ENCODE peak calls at places on chromosomes 3 and 15, in six cellular contexts. I is activated T-helper 9 cell treated with anti-CD3 and anti-CD28 coated beads, Interleukin-2, amount 50 U/mL, for 16 hours; O is AG04450; J is T-helper 1 cell; G is activated T-cell treated with anti-CD3 and anti-CD28 coated beads, Interleukin-2, amount 50 U/mL, for 24 hours; S is AG20443. X is an unnamed sample.

GRCh38 chr15:98767692-98768091 is 119.4 kb downstream of the IGF1R start:
- DNase-seq in I (no peak), O (no peak), J (no peak), G (no peak), S (no peak), X (no peak)

GRCh38 chr3:45654344-45654934 is 34.8 kb upstream of the SACM1L start:
- DNase-seq in I (no peak), O (no peak), J (no peak), G (no peak), S (no peak), X (no peak)

GRCh38 chr15:36888018-36888992 is 212.0 kb downstream of the MEIS2 start:
- DNase-seq in I (no peak), O (no peak), J (no peak), G (no peak), S (peak; percentile 45), X (no peak)

GRCh38 chr3:157475921-157476395 is 27.3 kb downstream of the VEPH1 start:
- DNase-seq in I (no peak), O (peak; percentile 45), J (no peak), G (no peak), S (no peak), X (no peak)

GRCh38 chr3:10204921-10205320 is 40.2 kb downstream of the IRAK2 start:
- DNase-seq in I (no peak), O (no peak), J (no peak), G (no peak), S (no peak), X (peak; percentile 25)

GRCh38 chr3:10160346-10160745 is 4.4 kb upstream of the IRAK2 start:
- DNase-seq in I (no peak), O (no peak), J (no peak), G (no peak), S (peak; percentile 19), X (no peak)

GRCh38 chr3:67647390-67647878 is 7.0 kb downstream of the SUCLG2 start:
- DNase-seq in I (no peak), O (peak; percentile 91), J (no peak), G (no peak), S (peak; percentile 87), X (peak; percentile 65)

GRCh38 chr3:169122407-169122806 is 541.1 kb downstream of the MECOM start:
- DNase-seq in I (no peak), O (no peak), J (no peak), G (no peak), S (no peak), X (no peak)

GRCh38 chr3:14913071-14913925 is 34.1 kb upstream of the NR2C2 start:
- DNase-seq in I (no peak), O (no peak), J (no peak), G (no peak), S (no peak), X (no peak)

GRCh38 chr15:72237286-72238224 is 6.6 kb upstream of the PKM start:
- DNase-seq in I (peak; percentile 56), O (peak; percentile 93), J (no peak), G (peak; percentile 74), S (peak; percentile 96), X (peak; percentile 91)

GRCh38 chr3:161946443-161946960 is 449.9 kb downstream of the OTOL1 start:
- DNase-seq in I (no peak), O (no peak), J (no peak), G (no peak), S (no peak), X (no peak)

GRCh38 chr15:31974855-31975421 is 55.4 kb upstream of the CHRNA7 start:
- DNase-seq in I (no peak), O (no peak), J (peak; percentile 7), G (peak; percentile 42), S (peak; percentile 40), X (peak; percentile 11)

GRCh38 chr15:78415284-78415683 is 22.7 kb upstream of the IREB2 start:
- DNase-seq in I (no peak), O (no peak), J (no peak), G (no peak), S (peak; percentile 20), X (peak; percentile 17)

GRCh38 chr3:188683032-188683491 is 488.7 kb upstream of the TPRG1 start:
- DNase-seq in I (no peak), O (peak; percentile 83), J (no peak), G (no peak), S (peak; percentile 59), X (peak; percentile 47)

GRCh38 chr3:125194849-125195601 is 17.5 kb downstream of the SLC12A8 start:
- DNase-seq in I (no peak), O (peak; percentile 92), J (no peak), G (no peak), S (peak; percentile 77), X (no peak)

GRCh38 chr15:95129589-95129988 is 898.2 kb downstream of the MCTP2 start:
- DNase-seq in I (no peak), O (peak; percentile 46), J (no peak), G (no peak), S (peak; percentile 39), X (no peak)

GRCh38 chr3:53795176-53795575 is 51.0 kb downstream of the CHDH start:
- DNase-seq in I (no peak), O (no peak), J (no peak), G (no peak), S (no peak), X (no peak)

GRCh38 chr3:69105320-69105719 is 17.1 kb downstream of the LMOD3 start:
- DNase-seq in I (no peak), O (no peak), J (no peak), G (no peak), S (no peak), X (no peak)

GRCh38 chr3:190116551-190117067 is 4.1 kb downstream of the P3H2 start:
- DNase-seq in I (no peak), O (no peak), J (no peak), G (no peak), S (peak; percentile 17), X (peak; percentile 38)

GRCh38 chr3:55686720-55687254 is 199.7 kb upstream of the WNT5A start:
- DNase-seq in I (no peak), O (no peak), J (no peak), G (no peak), S (peak; percentile 52), X (no peak)

GRCh38 chr3:55412580-55412979 is 74.5 kb downstream of the WNT5A start:
- DNase-seq in I (no peak), O (no peak), J (no peak), G (no peak), S (no peak), X (no peak)

GRCh38 chr3:44416031-44417030 is 61.1 kb downstream of the ZNF445 start:
- DNase-seq in I (no peak), O (no peak), J (no peak), G (no peak), S (no peak), X (no peak)

GRCh38 chr3:151384741-151385174 is at the start of gene P2RY12:
- DNase-seq in I (no peak), O (no peak), J (no peak), G (no peak), S (no peak), X (no peak)

GRCh38 chr3:30544811-30545210 is 61.6 kb upstream of the TGFBR2 start:
- DNase-seq in I (no peak), O (peak; percentile 43), J (no peak), G (no peak), S (peak; percentile 66), X (peak; percentile 32)

GRCh38 chr3:19065027-19065426 is 83.3 kb upstream of the KCNH8 start:
- DNase-seq in I (no peak), O (no peak), J (no peak), G (no peak), S (no peak), X (no peak)

GRCh38 chr3:123688241-123688747 is 103.4 kb upstream of the HACD2 start:
- DNase-seq in I (no peak), O (peak; percentile 69), J (no peak), G (no peak), S (peak; percentile 94), X (peak; percentile 98)

GRCh38 chr3:38843898-38844297 is 27.9 kb upstream of the SCN10A start:
- DNase-seq in I (no peak), O (peak; percentile 29), J (no peak), G (no peak), S (peak; percentile 59), X (no peak)

GRCh38 chr3:69985266-69985665 is 14.3 kb upstream of the SAMMSON start:
- DNase-seq in I (no peak), O (no peak), J (no peak), G (no peak), S (no peak), X (no peak)

GRCh38 chr15:74897300-74897701 is 7.5 kb downstream of the MPI start:
- DNase-seq in I (no peak), O (no peak), J (no peak), G (no peak), S (no peak), X (no peak)

GRCh38 chr3:196287405-196288140 is at the start of gene PCYT1A:
- DNase-seq in I (peak; percentile 62), O (peak; percentile 79), J (peak; percentile 67), G (peak; percentile 84), S (peak; percentile 97), X (peak; percentile 96)

GRCh38 chr15:67845974-67846373 is 6.1 kb upstream of the RNU6-1 start:
- DNase-seq in I (no peak), O (no peak), J (no peak), G (no peak), S (no peak), X (no peak)

GRCh38 chr3:25513642-25514266 is 85.7 kb downstream of the RARB start:
- DNase-seq in I (no peak), O (no peak), J (no peak), G (no peak), S (no peak), X (no peak)

GRCh38 chr15:88791637-88792036 is 11.6 kb upstream of the ACAN start:
- DNase-seq in I (no peak), O (no peak), J (no peak), G (no peak), S (no peak), X (no peak)

GRCh38 chr3:114441386-114441785 is 147.6 kb downstream of the TIGIT start:
- DNase-seq in I (no peak), O (no peak), J (no peak), G (no peak), S (no peak), X (no peak)

GRCh38 chr15:43505723-43506122 is 11.7 kb upstream of the MAP1A start:
- DNase-seq in I (no peak), O (peak; percentile 89), J (no peak), G (no peak), S (no peak), X (peak; percentile 60)

GRCh38 chr3:47912006-47912504 is 104.2 kb downstream of the MAP4 start:
- DNase-seq in I (no peak), O (no peak), J (no peak), G (no peak), S (no peak), X (no peak)

GRCh38 chr3:184242297-184242685 is 6.5 kb downstream of the ALG3 start:
- DNase-seq in I (no peak), O (no peak), J (no peak), G (no peak), S (no peak), X (no peak)